ENCODE peak calls at places on chromosomes 7 and 10, in nine cellular contexts. One of them, this sample, is unnamed.

GRCh38 chr7:31051598-31052503 is at the start of gene ADCYAP1R1:
- DNase-seq in activated CD4-positive, alpha-beta T cell treated with anti-CD3 and anti-CD28 coated beads for 24 hours: no peak
- DNase-seq in Karpas-422: no peak
- DNase-seq in stimulated activated naive CD4-positive, alpha-beta T cell: no peak
- DNase-seq in effector CD8-positive, alpha-beta T cell: no peak
- DNase-seq in AG08395: no peak
- DNase-seq in frontal cortex: peak
- DNase-seq in amniotic stem cell: no peak
- DNase-seq in AG04450: no peak
- DNase-seq in this sample: no peak

GRCh38 chr7:1679966-1680730 is 10.1 kb downstream of the ELFN1 start:
- DNase-seq in amniotic stem cell: no peak
- DNase-seq in Karpas-422: no peak
- DNase-seq in effector CD8-positive, alpha-beta T cell: no peak
- DNase-seq in activated CD4-positive, alpha-beta T cell treated with anti-CD3 and anti-CD28 coated beads for 24 hours: no peak
- DNase-seq in frontal cortex: no peak
- DNase-seq in AG08395: no peak
- DNase-seq in stimulated activated naive CD4-positive, alpha-beta T cell: no peak
- DNase-seq in AG04450: no peak
- DNase-seq in this sample: no peak

GRCh38 chr10:120891367-120891766 is 40.2 kb downstream of the WDR11 start:
- DNase-seq in amniotic stem cell: no peak
- DNase-seq in AG04450: no peak
- DNase-seq in AG08395: no peak
- DNase-seq in activated CD4-positive, alpha-beta T cell treated with anti-CD3 and anti-CD28 coated beads for 24 hours: no peak
- DNase-seq in stimulated activated naive CD4-positive, alpha-beta T cell: no peak
- DNase-seq in effector CD8-positive, alpha-beta T cell: no peak
- DNase-seq in frontal cortex: no peak
- DNase-seq in Karpas-422: no peak
- DNase-seq in this sample: no peak

GRCh38 chr7:68866136-68866535 is 732.1 kb upstream of the AUTS2 start:
- DNase-seq in effector CD8-positive, alpha-beta T cell: no peak
- DNase-seq in Karpas-422: no peak
- DNase-seq in activated CD4-positive, alpha-beta T cell treated with anti-CD3 and anti-CD28 coated beads for 24 hours: no peak
- DNase-seq in AG04450: no peak
- DNase-seq in stimulated activated naive CD4-positive, alpha-beta T cell: no peak
- DNase-seq in frontal cortex: no peak
- DNase-seq in AG08395: no peak
- DNase-seq in amniotic stem cell: no peak
- DNase-seq in this sample: no peak

GRCh38 chr7:134593530-134594392 is 44.9 kb downstream of the AKR1B15 start:
- DNase-seq in AG08395: peak
- DNase-seq in stimulated activated naive CD4-positive, alpha-beta T cell: no peak
- DNase-seq in Karpas-422: no peak
- DNase-seq in effector CD8-positive, alpha-beta T cell: no peak
- DNase-seq in amniotic stem cell: peak
- DNase-seq in frontal cortex: peak
- DNase-seq in AG04450: peak
- DNase-seq in activated CD4-positive, alpha-beta T cell treated with anti-CD3 and anti-CD28 coated beads for 24 hours: no peak
- DNase-seq in this sample: no peak

GRCh38 chr10:124180947-124181549 is 87.7 kb upstream of the CHST15 start:
- DNase-seq in stimulated activated naive CD4-positive, alpha-beta T cell: no peak
- DNase-seq in effector CD8-positive, alpha-beta T cell: no peak
- DNase-seq in amniotic stem cell: peak
- DNase-seq in AG08395: no peak
- DNase-seq in AG04450: no peak
- DNase-seq in activated CD4-positive, alpha-beta T cell treated with anti-CD3 and anti-CD28 coated beads for 24 hours: no peak
- DNase-seq in Karpas-422: no peak
- DNase-seq in frontal cortex: no peak
- DNase-seq in this sample: no peak

GRCh38 chr10:12728569-12728968 is 272.9 kb downstream of the CCDC3 start:
- DNase-seq in stimulated activated naive CD4-positive, alpha-beta T cell: no peak
- DNase-seq in frontal cortex: no peak
- DNase-seq in activated CD4-positive, alpha-beta T cell treated with anti-CD3 and anti-CD28 coated beads for 24 hours: no peak
- DNase-seq in effector CD8-positive, alpha-beta T cell: no peak
- DNase-seq in Karpas-422: no peak
- DNase-seq in AG08395: peak
- DNase-seq in AG04450: no peak
- DNase-seq in amniotic stem cell: no peak
- DNase-seq in this sample: no peak

GRCh38 chr7:27088002-27088931 is 7.5 kb downstream of the HOXA1 start:
- DNase-seq in AG08395: no peak
- DNase-seq in effector CD8-positive, alpha-beta T cell: no peak
- DNase-seq in frontal cortex: no peak
- DNase-seq in Karpas-422: no peak
- DNase-seq in AG04450: no peak
- DNase-seq in activated CD4-positive, alpha-beta T cell treated with anti-CD3 and anti-CD28 coated beads for 24 hours: no peak
- DNase-seq in stimulated activated naive CD4-positive, alpha-beta T cell: no peak
- DNase-seq in amniotic stem cell: no peak
- DNase-seq in this sample: no peak

GRCh38 chr10:2456834-2457233 is 610.5 kb upstream of the PFKP start:
- DNase-seq in AG08395: no peak
- DNase-seq in effector CD8-positive, alpha-beta T cell: no peak
- DNase-seq in frontal cortex: no peak
- DNase-seq in amniotic stem cell: no peak
- DNase-seq in AG04450: no peak
- DNase-seq in stimulated activated naive CD4-positive, alpha-beta T cell: no peak
- DNase-seq in Karpas-422: no peak
- DNase-seq in activated CD4-positive, alpha-beta T cell treated with anti-CD3 and anti-CD28 coated beads for 24 hours: no peak
- DNase-seq in this sample: no peak

GRCh38 chr10:21519981-21520436 is 5.5 kb downstream of the SKIDA1 start:
- DNase-seq in amniotic stem cell: peak
- DNase-seq in AG04450: no peak
- DNase-seq in Karpas-422: peak
- DNase-seq in activated CD4-positive, alpha-beta T cell treated with anti-CD3 and anti-CD28 coated beads for 24 hours: no peak
- DNase-seq in frontal cortex: peak
- DNase-seq in AG08395: peak
- DNase-seq in stimulated activated naive CD4-positive, alpha-beta T cell: no peak
- DNase-seq in effector CD8-positive, alpha-beta T cell: no peak
- DNase-seq in this sample: no peak

GRCh38 chr10:4810093-4810492 is 15.9 kb upstream of the AKR1E2 start:
- DNase-seq in effector CD8-positive, alpha-beta T cell: no peak
- DNase-seq in frontal cortex: no peak
- DNase-seq in amniotic stem cell: no peak
- DNase-seq in Karpas-422: no peak
- DNase-seq in stimulated activated naive CD4-positive, alpha-beta T cell: no peak
- DNase-seq in AG08395: no peak
- DNase-seq in AG04450: no peak
- DNase-seq in activated CD4-positive, alpha-beta T cell treated with anti-CD3 and anti-CD28 coated beads for 24 hours: no peak
- DNase-seq in this sample: no peak

GRCh38 chr10:112775892-112776679 is 174.0 kb upstream of the TCF7L2 start:
- DNase-seq in AG04450: no peak
- DNase-seq in frontal cortex: no peak
- DNase-seq in effector CD8-positive, alpha-beta T cell: no peak
- DNase-seq in activated CD4-positive, alpha-beta T cell treated with anti-CD3 and anti-CD28 coated beads for 24 hours: no peak
- DNase-seq in AG08395: no peak
- DNase-seq in amniotic stem cell: no peak
- DNase-seq in Karpas-422: no peak
- DNase-seq in stimulated activated naive CD4-positive, alpha-beta T cell: no peak
- DNase-seq in this sample: no peak

GRCh38 chr7:2452074-2452507 is 24.1 kb downstream of the GRIFIN start:
- DNase-seq in AG08395: no peak
- DNase-seq in Karpas-422: no peak
- DNase-seq in frontal cortex: no peak
- DNase-seq in amniotic stem cell: no peak
- DNase-seq in stimulated activated naive CD4-positive, alpha-beta T cell: no peak
- DNase-seq in activated CD4-positive, alpha-beta T cell treated with anti-CD3 and anti-CD28 coated beads for 24 hours: no peak
- DNase-seq in effector CD8-positive, alpha-beta T cell: no peak
- DNase-seq in AG04450: no peak
- DNase-seq in this sample: no peak

GRCh38 chr7:1555046-1555812 is 776 bp downstream of the TMEM184A start:
- DNase-seq in AG04450: peak
- DNase-seq in effector CD8-positive, alpha-beta T cell: no peak
- DNase-seq in activated CD4-positive, alpha-beta T cell treated with anti-CD3 and anti-CD28 coated beads for 24 hours: no peak
- DNase-seq in stimulated activated naive CD4-positive, alpha-beta T cell: no peak
- DNase-seq in frontal cortex: no peak
- DNase-seq in Karpas-422: no peak
- DNase-seq in amniotic stem cell: peak
- DNase-seq in AG08395: peak
- DNase-seq in this sample: no peak

GRCh38 chr10:8054498-8055407 is at the start of gene GATA3:
- DNase-seq in effector CD8-positive, alpha-beta T cell: peak
- DNase-seq in stimulated activated naive CD4-positive, alpha-beta T cell: peak
- DNase-seq in frontal cortex: peak
- DNase-seq in AG08395: peak
- DNase-seq in activated CD4-positive, alpha-beta T cell treated with anti-CD3 and anti-CD28 coated beads for 24 hours: peak
- DNase-seq in AG04450: no peak
- DNase-seq in amniotic stem cell: no peak
- DNase-seq in Karpas-422: no peak
- DNase-seq in this sample: no peak

GRCh38 chr7:114409750-114410149 is 4.9 kb upstream of the FOXP2 start:
- DNase-seq in stimulated activated naive CD4-positive, alpha-beta T cell: no peak
- DNase-seq in effector CD8-positive, alpha-beta T cell: no peak
- DNase-seq in frontal cortex: no peak
- DNase-seq in AG08395: peak
- DNase-seq in AG04450: no peak
- DNase-seq in Karpas-422: no peak
- DNase-seq in activated CD4-positive, alpha-beta T cell treated with anti-CD3 and anti-CD28 coated beads for 24 hours: no peak
- DNase-seq in amniotic stem cell: no peak
- DNase-seq in this sample: no peak

GRCh38 chr7:24842449-24843241 is 85.4 kb upstream of the GSDME start:
- DNase-seq in amniotic stem cell: no peak
- DNase-seq in AG04450: no peak
- DNase-seq in stimulated activated naive CD4-positive, alpha-beta T cell: no peak
- DNase-seq in effector CD8-positive, alpha-beta T cell: no peak
- DNase-seq in frontal cortex: no peak
- DNase-seq in Karpas-422: peak
- DNase-seq in AG08395: no peak
- DNase-seq in activated CD4-positive, alpha-beta T cell treated with anti-CD3 and anti-CD28 coated beads for 24 hours: no peak
- DNase-seq in this sample: no peak